ENCODE peak calls at places on chromosomes 12 and 14, in six cellular contexts. One of them, this sample, is unnamed.

GRCh38 chr12:111435661-111436201 is 30.0 kb downstream of the SH2B3 start:
- DNase-seq in fibroblast of the conjunctiva: no peak
- DNase-seq in A549: no peak
- DNase-seq in LHCN-M2: peak; percentile 70
- DNase-seq in ELF-1: no peak
- DNase-seq in pons: no peak
- DNase-seq in this sample: no peak

GRCh38 chr14:56810850-56811595 is 744 bp upstream of the OTX2 start:
- DNase-seq in fibroblast of the conjunctiva: no peak
- DNase-seq in A549: no peak
- DNase-seq in LHCN-M2: no peak
- DNase-seq in ELF-1: peak; percentile 49
- DNase-seq in pons: no peak
- DNase-seq in this sample: peak; percentile 44

GRCh38 chr12:124916370-124917134 is 2.1 kb upstream of the UBC start:
- DNase-seq in fibroblast of the conjunctiva: peak; percentile 92
- DNase-seq in A549: no peak
- DNase-seq in LHCN-M2: peak; percentile 94
- DNase-seq in ELF-1: peak; percentile 76
- DNase-seq in pons: peak; percentile 94
- DNase-seq in this sample: peak; percentile 87

GRCh38 chr14:59356298-59356697 is 108.9 kb downstream of the GPR135 start:
- DNase-seq in fibroblast of the conjunctiva: no peak
- DNase-seq in A549: no peak
- DNase-seq in LHCN-M2: no peak
- DNase-seq in ELF-1: no peak
- DNase-seq in pons: no peak
- DNase-seq in this sample: no peak

GRCh38 chr12:51950682-51951198 is 759 bp upstream of the ACVR1B start:
- DNase-seq in fibroblast of the conjunctiva: no peak
- DNase-seq in A549: no peak
- DNase-seq in LHCN-M2: no peak
- DNase-seq in ELF-1: no peak
- DNase-seq in pons: no peak
- DNase-seq in this sample: no peak

GRCh38 chr12:4743046-4743445 is 22.8 kb downstream of the GALNT8 start:
- DNase-seq in fibroblast of the conjunctiva: no peak
- DNase-seq in A549: no peak
- DNase-seq in LHCN-M2: no peak
- DNase-seq in ELF-1: no peak
- DNase-seq in pons: no peak
- DNase-seq in this sample: no peak

GRCh38 chr12:105798249-105798835 is 340.4 kb downstream of the NUAK1 start:
- DNase-seq in fibroblast of the conjunctiva: no peak
- DNase-seq in A549: no peak
- DNase-seq in LHCN-M2: no peak
- DNase-seq in ELF-1: no peak
- DNase-seq in pons: no peak
- DNase-seq in this sample: no peak

GRCh38 chr14:61511558-61511924 is 183.8 kb upstream of the HIF1A start:
- DNase-seq in fibroblast of the conjunctiva: no peak
- DNase-seq in A549: no peak
- DNase-seq in LHCN-M2: no peak
- DNase-seq in ELF-1: no peak
- DNase-seq in pons: no peak
- DNase-seq in this sample: peak; percentile 87

GRCh38 chr12:2826721-2827515 is 7.9 kb downstream of the NRIP2 start:
- DNase-seq in fibroblast of the conjunctiva: no peak
- DNase-seq in A549: no peak
- DNase-seq in LHCN-M2: peak; percentile 90
- DNase-seq in ELF-1: no peak
- DNase-seq in pons: no peak
- DNase-seq in this sample: peak; percentile 61

GRCh38 chr12:14884458-14884878 is 1.2 kb downstream of the MGP start:
- DNase-seq in fibroblast of the conjunctiva: peak; percentile 77
- DNase-seq in A549: no peak
- DNase-seq in LHCN-M2: peak; percentile 83
- DNase-seq in ELF-1: no peak
- DNase-seq in pons: peak; percentile 82
- DNase-seq in this sample: peak; percentile 86

GRCh38 chr12:7503686-7504085 is at the start of gene CD163:
- DNase-seq in fibroblast of the conjunctiva: no peak
- DNase-seq in A549: no peak
- DNase-seq in LHCN-M2: no peak
- DNase-seq in ELF-1: no peak
- DNase-seq in pons: peak; percentile 7
- DNase-seq in this sample: no peak

GRCh38 chr12:124581299-124581698 is 13.9 kb upstream of the NCOR2 start:
- DNase-seq in fibroblast of the conjunctiva: no peak
- DNase-seq in A549: no peak
- DNase-seq in LHCN-M2: no peak
- DNase-seq in ELF-1: no peak
- DNase-seq in pons: no peak
- DNase-seq in this sample: no peak